ENCODE peak calls at places on chromosomes 1 and 21, in seven cellular contexts. B is Kasumi-1; S is stimulated activated CD8-positive, alpha-beta memory T cell treated with anti-CD3 and anti-CD28 coated beads, Interleukin-7, amount 100 ng/mL, for 1 hour; Y is HEK293T; R is central memory CD4-positive, alpha-beta T cell; P is left ventricle myocardium inferior; Q is choroid plexus epithelial cell. G is an unnamed sample.

GRCh38 chr1:46497665-46498064 is 8.0 kb downstream of the DMBX1 start:
- DNase-seq in B (no peak), S (no peak), Y (no peak), R (no peak), P (no peak), Q (no peak), G (no peak)

GRCh38 chr1:158093376-158093775 is 87.3 kb upstream of the CD1D start:
- DNase-seq in B (no peak), S (no peak), Y (no peak), R (no peak), P (no peak), Q (no peak), G (no peak)

GRCh38 chr21:41133896-41134522 is 34.0 kb upstream of the BACE2 start:
- DNase-seq in B (peak), S (no peak), Y (peak), R (no peak), P (no peak), Q (peak), G (no peak)

GRCh38 chr1:66929691-66929998 is 4.9 kb downstream of the MIER1 start:
- DNase-seq in B (no peak), S (no peak), Y (no peak), R (no peak), P (no peak), Q (no peak), G (no peak)

GRCh38 chr1:185017338-185017737 is 28.0 kb upstream of the RNF2 start:
- DNase-seq in B (no peak), S (no peak), Y (no peak), R (no peak), P (no peak), Q (peak), G (no peak)

GRCh38 chr21:44434936-44435635 is 20.2 kb upstream of the LRRC3 start:
- DNase-seq in B (no peak), S (no peak), Y (no peak), R (no peak), P (peak), Q (no peak), G (no peak)

GRCh38 chr1:8314346-8315280 is 3.3 kb upstream of the SLC45A1 start:
- DNase-seq in B (peak), S (peak), Y (peak), R (peak), P (peak), Q (peak), G (peak)

GRCh38 chr1:38805036-38805435 is 54.5 kb downstream of the RRAGC start:
- DNase-seq in B (no peak), S (no peak), Y (no peak), R (no peak), P (no peak), Q (no peak), G (no peak)

GRCh38 chr1:47399138-47399840 is 16.8 kb upstream of the FOXE3 start:
- DNase-seq in B (no peak), S (no peak), Y (no peak), R (no peak), P (no peak), Q (no peak), G (no peak)

GRCh38 chr1:182087951-182088350 is 26.4 kb upstream of the ZNF648 start:
- DNase-seq in B (no peak), S (no peak), Y (no peak), R (peak), P (no peak), Q (no peak), G (no peak)

G was measured in GM12864.